ENCODE peak calls at places on chromosomes 2 and 18, in ten cellular contexts. D is GM06990, A is brain microvascular endothelial cell, M is fibroblast of villous mesenchyme, Q is astrocyte of the spinal cord, G is GM12878, P is psoas muscle, L is fibroblast of lung, Y is spleen, E is AG09309. H is an unnamed sample.

GRCh38 chr2:173972636-173973035 is 7.5 kb upstream of the SP3 start:
- DNase-seq in G (no peak), L (no peak), A (no peak), P (no peak), M (no peak), E (no peak), Q (no peak), D (no peak), Y (no peak), H (no peak)

GRCh38 chr2:3864943-3865664 is 161.7 kb downstream of the DCDC2C start:
- DNase-seq in A (no peak), E (no peak), L (no peak), D (no peak), G (no peak), M (no peak), Q (no peak), P (no peak), Y (no peak), H (no peak)

GRCh38 chr2:212926948-212927347 is 224.5 kb downstream of the IKZF2 start:
- DNase-seq in P (peak), Q (no peak), Y (no peak), E (no peak), G (no peak), D (no peak), L (no peak), A (no peak), M (peak), H (peak)

GRCh38 chr18:22831441-22831904 is 101.7 kb upstream of the RBBP8 start:
- DNase-seq in A (peak), Q (peak), E (no peak), D (no peak), L (peak), Y (no peak), P (no peak), M (peak), G (no peak), H (peak)

GRCh38 chr18:25144835-25145234 is 207.1 kb downstream of the ZNF521 start:
- DNase-seq in P (no peak), G (no peak), M (peak), A (peak), Q (peak), L (peak), D (no peak), E (peak), Y (no peak), H (peak)

GRCh38 chr2:121075641-121076500 is 209.1 kb downstream of the TFCP2L1 start:
- DNase-seq in Q (no peak), L (no peak), A (no peak), Y (no peak), M (no peak), G (no peak), P (no peak), D (no peak), E (no peak), H (peak)

GRCh38 chr2:139643139-139643538 is 862.9 kb upstream of the NXPH2 start:
- DNase-seq in E (no peak), M (no peak), L (no peak), D (no peak), A (no peak), G (no peak), Q (no peak), P (no peak), Y (no peak), H (no peak)

GRCh38 chr2:75403991-75404428 is 156.7 kb downstream of the EVA1A start:
- DNase-seq in G (peak), Q (peak), L (peak), Y (no peak), P (no peak), E (peak), M (peak), A (peak), D (no peak), H (peak)

GRCh38 chr18:55179460-55180195 is 220.4 kb upstream of the CCDC68 start:
- DNase-seq in Y (no peak), Q (peak), M (peak), P (no peak), D (no peak), A (no peak), G (no peak), E (peak), L (peak), H (peak)
- H3K4me3 ChIP-seq in Y (no peak), Q (no peak), M (no peak), P (no peak), D (no peak), A (no peak), G (no peak), E (no peak), L (no peak), H (no peak)

DNA sequence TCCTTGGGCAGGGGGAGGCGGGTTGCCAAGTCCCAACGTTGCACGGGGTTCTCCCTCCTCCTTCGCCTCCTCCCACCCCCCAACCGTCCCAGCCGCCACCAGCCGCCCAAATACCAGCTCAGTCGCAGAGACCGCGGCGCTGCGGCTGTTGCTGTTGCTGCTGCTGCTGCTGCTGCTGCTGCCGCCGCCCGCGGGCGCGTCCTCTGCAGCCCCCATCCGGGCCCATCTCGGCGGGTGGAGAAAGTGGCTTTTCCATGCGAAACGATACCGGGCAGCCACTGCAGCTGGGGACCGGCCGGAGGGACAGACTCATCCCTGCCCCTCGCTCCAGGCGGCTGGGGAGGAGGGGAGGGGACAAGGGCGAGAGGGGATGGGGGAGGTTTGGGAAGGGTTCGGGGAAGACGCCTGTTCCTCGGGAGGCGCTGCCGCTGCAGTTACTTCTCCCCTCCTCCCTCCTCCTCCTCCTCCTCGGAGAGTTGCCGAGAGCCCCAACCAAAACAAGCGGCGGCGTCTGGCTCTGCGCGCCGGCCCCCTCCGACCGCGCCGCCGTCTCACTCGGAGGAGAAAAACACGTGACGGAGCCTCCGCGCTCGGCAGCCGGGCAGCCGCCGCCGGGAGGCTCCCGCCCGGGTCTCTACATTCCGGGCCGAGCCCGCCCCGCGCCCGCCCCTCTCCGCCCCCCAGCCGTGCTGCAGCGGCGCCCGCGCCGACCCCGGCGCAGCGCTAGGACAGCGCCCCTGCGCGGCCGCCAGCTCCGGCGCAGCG is at the start of gene IRS1:
- DNase-seq in D (peak), G (no peak), L (peak), Y (peak), E (no peak), M (peak), P (peak), Q (peak), A (peak), H (peak)
- TF ChIP-seq CTCF in D (no peak), G (peak), L (no peak), Y (no peak), E (peak), M (no peak), P (peak), Q (peak), A (peak), H (no peak)

GRCh38 chr2:33060405-33060804 is 113.7 kb downstream of the LTBP1 start:
- DNase-seq in A (no peak), E (no peak), L (no peak), Y (no peak), Q (no peak), D (no peak), G (no peak), M (no peak), P (no peak), H (no peak)
- H3K4me3 ChIP-seq in A (no peak), E (no peak), L (no peak), Y (no peak), Q (no peak), D (no peak), G (no peak), M (no peak), P (peak), H (no peak)

DNA sequence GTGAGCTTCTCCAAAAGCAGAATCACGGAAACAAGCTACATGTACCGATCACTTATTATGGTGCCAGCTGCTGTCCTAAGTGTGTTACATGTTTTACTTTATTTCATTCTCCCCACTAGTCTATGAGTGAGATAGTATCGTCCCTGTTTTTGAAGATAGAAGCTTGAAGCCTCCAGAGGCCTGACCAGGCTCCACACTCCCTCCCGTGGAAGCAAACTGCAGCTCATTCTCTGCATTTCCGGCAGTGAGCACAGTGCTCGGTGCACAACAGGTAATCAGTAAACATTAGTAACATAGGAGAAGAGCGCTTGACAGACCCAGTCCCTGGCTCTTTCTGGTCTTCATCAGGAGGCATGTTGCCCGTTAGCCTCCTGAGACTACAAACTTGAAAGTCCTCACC is 72.9 kb downstream of the ZBTB7C start:
- DNase-seq in M (peak), G (no peak), A (no peak), E (no peak), L (no peak), D (no peak), Y (no peak), P (no peak), Q (no peak), H (peak)
- TF ChIP-seq CTCF in M (peak), G (no peak), A (peak), E (no peak), L (peak), D (no peak), Y (peak), P (peak), Q (no peak), H (peak)

GRCh38 chr2:20074001-20074648 is 22.7 kb upstream of the LAPTM4A start:
- DNase-seq in L (no peak), Q (no peak), A (no peak), D (no peak), E (no peak), Y (no peak), P (no peak), G (no peak), M (no peak), H (peak)

GRCh38 chr2:20073462-20073861 is 22.0 kb upstream of the LAPTM4A start:
- DNase-seq in A (no peak), Q (no peak), L (no peak), Y (no peak), E (no peak), D (no peak), M (no peak), G (no peak), P (no peak), H (no peak)

GRCh38 chr2:20074901-20075300 is 23.5 kb upstream of the LAPTM4A start:
- DNase-seq in G (no peak), M (no peak), D (no peak), A (no peak), P (no peak), Y (no peak), L (no peak), E (no peak), Q (no peak), H (no peak)

GRCh38 chr2:20071397-20072383 is 20.3 kb upstream of the LAPTM4A start:
- DNase-seq in P (no peak), E (peak), G (no peak), Y (no peak), L (peak), A (peak), D (no peak), Q (peak), M (peak), H (peak)

GRCh38 chr2:20072436-20073158 is 21.2 kb upstream of the LAPTM4A start:
- DNase-seq in P (no peak), Y (no peak), G (no peak), E (no peak), L (peak), Q (no peak), D (no peak), M (peak), A (no peak), H (no peak)
- H3K4me3 ChIP-seq in P (no peak), Y (no peak), G (no peak), E (no peak), L (peak), Q (no peak), D (no peak), M (peak), A (no peak), H (no peak)

H was measured in cardiac fibroblast.